ENCODE peak calls at places on chromosomes 5 and 9, in four cellular contexts. One of them, this sample, is unnamed.

GRCh38 chr5:62206150-62206829 is 99.7 kb upstream of the KIF2A start:
- DNase-seq in activated CD8-positive, alpha-beta memory T cell treated with anti-CD3 and anti-CD28 coated beads for 4 hours: no peak
- DNase-seq in retina: no peak
- DNase-seq in left colon: no peak
- DNase-seq in this sample: no peak

GRCh38 chr5:127280494-127281220 is 9.9 kb upstream of the MEGF10 start:
- DNase-seq in activated CD8-positive, alpha-beta memory T cell treated with anti-CD3 and anti-CD28 coated beads for 4 hours: no peak
- DNase-seq in retina: peak; percentile 43
- DNase-seq in left colon: no peak
- DNase-seq in this sample: no peak

GRCh38 chr5:169795311-169795710 is 158.2 kb downstream of the DOCK2 start:
- DNase-seq in activated CD8-positive, alpha-beta memory T cell treated with anti-CD3 and anti-CD28 coated beads for 4 hours: no peak
- DNase-seq in retina: no peak
- DNase-seq in left colon: no peak
- DNase-seq in this sample: no peak

GRCh38 chr9:19145881-19146280 is 18.6 kb upstream of the PLIN2 start:
- DNase-seq in activated CD8-positive, alpha-beta memory T cell treated with anti-CD3 and anti-CD28 coated beads for 4 hours: no peak
- DNase-seq in retina: no peak
- DNase-seq in left colon: no peak
- DNase-seq in this sample: peak; percentile 8

GRCh38 chr9:72585737-72586136 is 64.3 kb downstream of the TMC1 start:
- DNase-seq in activated CD8-positive, alpha-beta memory T cell treated with anti-CD3 and anti-CD28 coated beads for 4 hours: no peak
- DNase-seq in retina: no peak
- DNase-seq in left colon: no peak
- DNase-seq in this sample: peak; percentile 11

GRCh38 chr9:90309809-90310522 is 332.7 kb downstream of the DIRAS2 start:
- DNase-seq in activated CD8-positive, alpha-beta memory T cell treated with anti-CD3 and anti-CD28 coated beads for 4 hours: no peak
- DNase-seq in retina: no peak
- DNase-seq in left colon: peak; percentile 11
- DNase-seq in this sample: no peak

GRCh38 chr9:101485873-101486692 is 47.6 kb upstream of the RNF20 start:
- DNase-seq in activated CD8-positive, alpha-beta memory T cell treated with anti-CD3 and anti-CD28 coated beads for 4 hours: no peak
- DNase-seq in retina: peak; percentile 93
- DNase-seq in left colon: peak; percentile 76
- DNase-seq in this sample: no peak

GRCh38 chr5:96743065-96743768 is 64.5 kb downstream of the ERAP1 start:
- DNase-seq in activated CD8-positive, alpha-beta memory T cell treated with anti-CD3 and anti-CD28 coated beads for 4 hours: no peak
- DNase-seq in retina: no peak
- DNase-seq in left colon: no peak
- DNase-seq in this sample: no peak

GRCh38 chr5:61626639-61627282 is 294.7 kb downstream of the ZSWIM6 start:
- DNase-seq in activated CD8-positive, alpha-beta memory T cell treated with anti-CD3 and anti-CD28 coated beads for 4 hours: no peak
- DNase-seq in retina: no peak
- DNase-seq in left colon: no peak
- DNase-seq in this sample: no peak

GRCh38 chr5:98296426-98296825 is 477.0 kb upstream of the RGMB start:
- DNase-seq in activated CD8-positive, alpha-beta memory T cell treated with anti-CD3 and anti-CD28 coated beads for 4 hours: no peak
- DNase-seq in retina: no peak
- DNase-seq in left colon: no peak
- DNase-seq in this sample: no peak

GRCh38 chr5:39616131-39616530 is 191.4 kb upstream of the DAB2 start:
- DNase-seq in activated CD8-positive, alpha-beta memory T cell treated with anti-CD3 and anti-CD28 coated beads for 4 hours: no peak
- DNase-seq in retina: no peak
- DNase-seq in left colon: peak; percentile 53
- DNase-seq in this sample: no peak

GRCh38 chr9:115614931-115615401 is 497.0 kb upstream of the TNC start:
- DNase-seq in activated CD8-positive, alpha-beta memory T cell treated with anti-CD3 and anti-CD28 coated beads for 4 hours: no peak
- DNase-seq in retina: no peak
- DNase-seq in left colon: no peak
- DNase-seq in this sample: no peak

GRCh38 chr5:78964889-78965288 is 20.2 kb downstream of the ARSB start:
- DNase-seq in activated CD8-positive, alpha-beta memory T cell treated with anti-CD3 and anti-CD28 coated beads for 4 hours: no peak
- DNase-seq in retina: no peak
- DNase-seq in left colon: no peak
- DNase-seq in this sample: no peak

GRCh38 chr5:146059349-146060220 is 45.8 kb downstream of the PLAC8L1 start:
- DNase-seq in activated CD8-positive, alpha-beta memory T cell treated with anti-CD3 and anti-CD28 coated beads for 4 hours: no peak
- DNase-seq in retina: no peak
- DNase-seq in left colon: no peak
- DNase-seq in this sample: no peak

GRCh38 chr5:148457183-148457620 is 73.4 kb downstream of the FBXO38 start:
- DNase-seq in activated CD8-positive, alpha-beta memory T cell treated with anti-CD3 and anti-CD28 coated beads for 4 hours: no peak
- DNase-seq in retina: peak; percentile 27
- DNase-seq in left colon: no peak
- DNase-seq in this sample: no peak

GRCh38 chr9:94167376-94167775 is 83.1 kb downstream of the PTPDC1 start:
- DNase-seq in activated CD8-positive, alpha-beta memory T cell treated with anti-CD3 and anti-CD28 coated beads for 4 hours: no peak
- DNase-seq in retina: no peak
- DNase-seq in left colon: no peak
- DNase-seq in this sample: no peak

GRCh38 chr5:177085985-177086917 is at the start of gene FGFR4:
- DNase-seq in activated CD8-positive, alpha-beta memory T cell treated with anti-CD3 and anti-CD28 coated beads for 4 hours: peak; percentile 28
- DNase-seq in retina: no peak
- DNase-seq in left colon: peak; percentile 86
- DNase-seq in this sample: no peak

GRCh38 chr5:136114406-136115132 is 18.1 kb upstream of the SMAD5 start:
- DNase-seq in activated CD8-positive, alpha-beta memory T cell treated with anti-CD3 and anti-CD28 coated beads for 4 hours: no peak
- DNase-seq in retina: no peak
- DNase-seq in left colon: no peak
- DNase-seq in this sample: no peak

GRCh38 chr5:111741270-111741669 is 15.7 kb downstream of the NREP start:
- DNase-seq in activated CD8-positive, alpha-beta memory T cell treated with anti-CD3 and anti-CD28 coated beads for 4 hours: no peak
- DNase-seq in retina: no peak
- DNase-seq in left colon: no peak
- DNase-seq in this sample: no peak

GRCh38 chr5:173315495-173316352 is 12.5 kb downstream of the STC2 start:
- DNase-seq in activated CD8-positive, alpha-beta memory T cell treated with anti-CD3 and anti-CD28 coated beads for 4 hours: no peak
- DNase-seq in retina: peak; percentile 68
- DNase-seq in left colon: no peak
- DNase-seq in this sample: no peak

GRCh38 chr9:130731355-130731754 is 37.8 kb downstream of the EXOSC2 start:
- DNase-seq in activated CD8-positive, alpha-beta memory T cell treated with anti-CD3 and anti-CD28 coated beads for 4 hours: no peak
- DNase-seq in retina: no peak
- DNase-seq in left colon: no peak
- DNase-seq in this sample: no peak

GRCh38 chr5:139296862-139297326 is 3.4 kb downstream of the MATR3 start:
- DNase-seq in activated CD8-positive, alpha-beta memory T cell treated with anti-CD3 and anti-CD28 coated beads for 4 hours: no peak
- DNase-seq in retina: no peak
- DNase-seq in left colon: no peak
- DNase-seq in this sample: no peak

GRCh38 chr9:95516736-95517558 is at the start of gene PTCH1:
- DNase-seq in activated CD8-positive, alpha-beta memory T cell treated with anti-CD3 and anti-CD28 coated beads for 4 hours: no peak
- DNase-seq in retina: peak; percentile 90
- DNase-seq in left colon: peak; percentile 75
- DNase-seq in this sample: no peak

GRCh38 chr9:34710023-34710422 is at the start of gene CCL21:
- DNase-seq in activated CD8-positive, alpha-beta memory T cell treated with anti-CD3 and anti-CD28 coated beads for 4 hours: no peak
- DNase-seq in retina: no peak
- DNase-seq in left colon: peak; percentile 33
- DNase-seq in this sample: no peak

GRCh38 chr5:7000316-7000715 is 287.1 kb downstream of the TENT4A start:
- DNase-seq in activated CD8-positive, alpha-beta memory T cell treated with anti-CD3 and anti-CD28 coated beads for 4 hours: no peak
- DNase-seq in retina: no peak
- DNase-seq in left colon: no peak
- DNase-seq in this sample: no peak

GRCh38 chr5:96577909-96578308 is 84.3 kb upstream of the CAST start:
- DNase-seq in activated CD8-positive, alpha-beta memory T cell treated with anti-CD3 and anti-CD28 coated beads for 4 hours: no peak
- DNase-seq in retina: no peak
- DNase-seq in left colon: no peak
- DNase-seq in this sample: no peak

GRCh38 chr5:40734986-40735385 is 20.8 kb downstream of the TTC33 start:
- DNase-seq in activated CD8-positive, alpha-beta memory T cell treated with anti-CD3 and anti-CD28 coated beads for 4 hours: no peak
- DNase-seq in retina: no peak
- DNase-seq in left colon: no peak
- DNase-seq in this sample: no peak